ENCODE peak calls at places on chromosomes 6 and 20, in five cellular contexts. One of them, this sample, is unnamed.

GRCh38 chr6:166614171-166614583 is 12.9 kb downstream of the RPS6KA2 start:
- DNase-seq in left lung: no peak
- DNase-seq in stomach: no peak
- DNase-seq in mesothelial cell of epicardium: no peak
- DNase-seq in brain microvascular endothelial cell: no peak
- DNase-seq in this sample: no peak

GRCh38 chr6:48766349-48766748 is 655.4 kb upstream of the PTCHD4 start:
- DNase-seq in stomach: no peak
- DNase-seq in mesothelial cell of epicardium: no peak
- DNase-seq in left lung: no peak
- DNase-seq in brain microvascular endothelial cell: peak; percentile 62
- DNase-seq in this sample: no peak

GRCh38 chr20:35773154-35773751 is 1.4 kb downstream of the PHF20 start:
- DNase-seq in stomach: peak; percentile 54
- DNase-seq in mesothelial cell of epicardium: no peak
- DNase-seq in brain microvascular endothelial cell: peak; percentile 33
- DNase-seq in left lung: peak; percentile 55
- DNase-seq in this sample: no peak

GRCh38 chr6:170178561-170179477 is 112.1 kb downstream of the DLL1 start:
- DNase-seq in stomach: peak; percentile 93
- DNase-seq in brain microvascular endothelial cell: no peak
- DNase-seq in mesothelial cell of epicardium: peak; percentile 34
- DNase-seq in left lung: peak; percentile 28
- DNase-seq in this sample: no peak

GRCh38 chr20:63186528-63187316 is 29.2 kb downstream of the YTHDF1 start:
- DNase-seq in stomach: peak; percentile 40
- DNase-seq in mesothelial cell of epicardium: no peak
- DNase-seq in left lung: no peak
- DNase-seq in brain microvascular endothelial cell: no peak
- DNase-seq in this sample: no peak

GRCh38 chr6:54681987-54682386 is 164.6 kb upstream of the FAM83B start:
- DNase-seq in left lung: no peak
- DNase-seq in brain microvascular endothelial cell: peak; percentile 65
- DNase-seq in stomach: no peak
- DNase-seq in mesothelial cell of epicardium: no peak
- DNase-seq in this sample: no peak

GRCh38 chr6:87068804-87069203 is 26.1 kb downstream of the CGA start:
- DNase-seq in mesothelial cell of epicardium: no peak
- DNase-seq in stomach: no peak
- DNase-seq in left lung: no peak
- DNase-seq in brain microvascular endothelial cell: no peak
- DNase-seq in this sample: no peak

GRCh38 chr6:114007451-114007953 is 36.6 kb upstream of the HDAC2 start:
- DNase-seq in left lung: no peak
- DNase-seq in stomach: no peak
- DNase-seq in mesothelial cell of epicardium: no peak
- DNase-seq in brain microvascular endothelial cell: no peak
- DNase-seq in this sample: no peak

GRCh38 chr20:37053230-37053950 is 42.4 kb downstream of the RBL1 start:
- DNase-seq in mesothelial cell of epicardium: no peak
- DNase-seq in stomach: no peak
- DNase-seq in left lung: no peak
- DNase-seq in brain microvascular endothelial cell: peak; percentile 31
- DNase-seq in this sample: no peak

GRCh38 chr20:39871013-39871412 is 818.0 kb downstream of the MAFB start:
- DNase-seq in left lung: no peak
- DNase-seq in brain microvascular endothelial cell: no peak
- DNase-seq in stomach: no peak
- DNase-seq in mesothelial cell of epicardium: no peak
- DNase-seq in this sample: no peak

GRCh38 chr6:152636675-152637421 is at the start of gene SYNE1:
- DNase-seq in brain microvascular endothelial cell: no peak
- DNase-seq in mesothelial cell of epicardium: peak; percentile 51
- DNase-seq in stomach: peak; percentile 57
- DNase-seq in left lung: peak; percentile 58
- DNase-seq in this sample: no peak

GRCh38 chr6:41222513-41222912 is 5.6 kb upstream of the TREML4 start:
- DNase-seq in brain microvascular endothelial cell: no peak
- DNase-seq in left lung: no peak
- DNase-seq in stomach: no peak
- DNase-seq in mesothelial cell of epicardium: no peak
- DNase-seq in this sample: no peak

GRCh38 chr6:136550330-136551071 is at the start of gene MAP7:
- DNase-seq in mesothelial cell of epicardium: peak; percentile 84
- DNase-seq in brain microvascular endothelial cell: no peak
- DNase-seq in stomach: peak; percentile 94
- DNase-seq in left lung: peak; percentile 86
- DNase-seq in this sample: peak; percentile 29

GRCh38 chr20:40965671-40966070 is 63.0 kb upstream of the TOP1 start:
- DNase-seq in mesothelial cell of epicardium: no peak
- DNase-seq in brain microvascular endothelial cell: no peak
- DNase-seq in left lung: no peak
- DNase-seq in stomach: peak; percentile 3
- DNase-seq in this sample: no peak

GRCh38 chr20:37378785-37379598 is 33.1 kb downstream of the SRC start:
- DNase-seq in mesothelial cell of epicardium: no peak
- DNase-seq in stomach: peak; percentile 51
- DNase-seq in brain microvascular endothelial cell: peak; percentile 35
- DNase-seq in left lung: peak; percentile 37
- DNase-seq in this sample: no peak

GRCh38 chr20:728022-728944 is 40.0 kb downstream of the SLC52A3 start:
- DNase-seq in brain microvascular endothelial cell: peak; percentile 9
- DNase-seq in mesothelial cell of epicardium: peak; percentile 87
- DNase-seq in stomach: peak; percentile 60
- DNase-seq in left lung: peak; percentile 39
- DNase-seq in this sample: no peak

GRCh38 chr20:2865630-2866029 is 7.7 kb upstream of the PTPRA start:
- DNase-seq in stomach: no peak
- DNase-seq in mesothelial cell of epicardium: no peak
- DNase-seq in brain microvascular endothelial cell: no peak
- DNase-seq in left lung: no peak
- DNase-seq in this sample: no peak

GRCh38 chr6:116210750-116211425 is 43.0 kb downstream of the TSPYL4 start:
- DNase-seq in stomach: no peak
- DNase-seq in brain microvascular endothelial cell: peak; percentile 55
- DNase-seq in mesothelial cell of epicardium: no peak
- DNase-seq in left lung: peak; percentile 42
- DNase-seq in this sample: no peak

GRCh38 chr20:58224974-58225373 is 3.5 kb downstream of the ANKRD60 start:
- DNase-seq in mesothelial cell of epicardium: no peak
- DNase-seq in left lung: no peak
- DNase-seq in brain microvascular endothelial cell: no peak
- DNase-seq in stomach: no peak
- DNase-seq in this sample: no peak

GRCh38 chr20:56953055-56953586 is 313.3 kb downstream of the BMP7 start:
- DNase-seq in stomach: no peak
- DNase-seq in mesothelial cell of epicardium: no peak
- DNase-seq in brain microvascular endothelial cell: no peak
- DNase-seq in left lung: no peak
- DNase-seq in this sample: no peak

GRCh38 chr20:17966432-17967312 is 1.9 kb downstream of the SNX5 start:
- DNase-seq in stomach: no peak
- DNase-seq in mesothelial cell of epicardium: no peak
- DNase-seq in left lung: no peak
- DNase-seq in brain microvascular endothelial cell: peak; percentile 25
- DNase-seq in this sample: no peak

GRCh38 chr20:24955045-24955444 is 6.0 kb downstream of the CST7 start:
- DNase-seq in mesothelial cell of epicardium: no peak
- DNase-seq in left lung: no peak
- DNase-seq in stomach: peak; percentile 20
- DNase-seq in brain microvascular endothelial cell: no peak
- DNase-seq in this sample: no peak

GRCh38 chr20:6832811-6833210 is 65.3 kb downstream of the BMP2 start:
- DNase-seq in stomach: no peak
- DNase-seq in brain microvascular endothelial cell: no peak
- DNase-seq in left lung: no peak
- DNase-seq in mesothelial cell of epicardium: no peak
- DNase-seq in this sample: no peak

GRCh38 chr20:6831461-6831860 is 64.0 kb downstream of the BMP2 start:
- DNase-seq in left lung: no peak
- DNase-seq in mesothelial cell of epicardium: no peak
- DNase-seq in stomach: no peak
- DNase-seq in brain microvascular endothelial cell: no peak
- DNase-seq in this sample: no peak

GRCh38 chr20:6828794-6829423 is 61.4 kb downstream of the BMP2 start:
- DNase-seq in left lung: peak; percentile 43
- DNase-seq in brain microvascular endothelial cell: peak; percentile 68
- DNase-seq in stomach: peak; percentile 78
- DNase-seq in mesothelial cell of epicardium: peak; percentile 65
- DNase-seq in this sample: peak; percentile 85

GRCh38 chr20:6827472-6827871 is 60.0 kb downstream of the BMP2 start:
- DNase-seq in brain microvascular endothelial cell: no peak
- DNase-seq in left lung: no peak
- DNase-seq in stomach: no peak
- DNase-seq in mesothelial cell of epicardium: no peak
- DNase-seq in this sample: no peak

GRCh38 chr20:6829510-6830116 is 62.1 kb downstream of the BMP2 start:
- DNase-seq in stomach: no peak
- DNase-seq in mesothelial cell of epicardium: no peak
- DNase-seq in brain microvascular endothelial cell: no peak
- DNase-seq in left lung: no peak
- DNase-seq in this sample: no peak
- TF ChIP-seq CTCF in stomach: no peak
- TF ChIP-seq CTCF in mesothelial cell of epicardium: no peak
- TF ChIP-seq CTCF in brain microvascular endothelial cell: peak; percentile 65
- TF ChIP-seq CTCF in left lung: no peak
- TF ChIP-seq CTCF in this sample: no peak

DNA sequence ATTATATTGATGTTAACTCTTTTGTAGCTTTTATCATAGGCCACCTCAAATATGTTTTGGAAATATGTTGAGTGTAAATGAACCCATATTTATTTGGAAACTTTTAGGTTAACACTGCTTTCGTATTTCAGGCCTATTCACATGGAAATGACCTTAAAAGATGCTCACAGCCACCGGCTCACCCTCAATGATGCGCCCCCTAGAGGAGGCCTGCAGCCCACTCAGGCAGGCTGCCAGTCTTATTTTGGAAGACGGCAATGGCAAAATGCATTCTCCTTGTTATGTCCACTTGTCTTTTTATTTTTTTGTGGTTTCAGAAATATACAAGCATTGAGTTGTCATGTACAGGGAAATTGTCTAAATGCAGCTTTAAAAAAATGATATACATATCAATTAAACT is 869.7 kb downstream of the PHF3 start:
- DNase-seq in brain microvascular endothelial cell: no peak
- DNase-seq in mesothelial cell of epicardium: peak; percentile 37
- DNase-seq in stomach: no peak
- DNase-seq in left lung: no peak
- DNase-seq in this sample: no peak
- TF ChIP-seq CTCF in brain microvascular endothelial cell: peak; percentile 68
- TF ChIP-seq CTCF in mesothelial cell of epicardium: peak; percentile 33
- TF ChIP-seq CTCF in stomach: no peak
- TF ChIP-seq CTCF in left lung: no peak
- TF ChIP-seq CTCF in this sample: no peak

DNA sequence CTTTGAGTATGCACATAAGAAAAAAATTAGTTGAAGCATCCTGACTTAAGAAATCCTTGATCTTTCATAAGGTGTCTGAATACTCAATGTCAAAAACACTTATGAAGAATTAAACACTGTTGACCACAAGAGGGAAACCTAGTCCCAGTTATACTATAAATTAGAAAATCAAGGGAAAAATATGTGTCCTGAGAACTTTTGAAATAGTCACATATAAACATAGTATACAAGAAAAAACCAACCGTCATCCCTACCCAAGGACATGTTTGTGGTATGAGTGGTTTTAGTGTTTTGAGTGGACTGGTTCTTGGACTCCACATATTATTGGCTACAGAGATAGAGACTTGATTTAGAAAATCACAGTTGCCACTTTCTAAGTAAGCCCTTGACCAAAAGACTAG is 7.6 kb upstream of the HLA-DRA start:
- DNase-seq in left lung: no peak
- DNase-seq in mesothelial cell of epicardium: no peak
- DNase-seq in brain microvascular endothelial cell: no peak
- DNase-seq in stomach: no peak
- DNase-seq in this sample: no peak
- TF ChIP-seq CTCF in left lung: no peak
- TF ChIP-seq CTCF in mesothelial cell of epicardium: peak; percentile 76
- TF ChIP-seq CTCF in brain microvascular endothelial cell: peak; percentile 16
- TF ChIP-seq CTCF in stomach: no peak
- TF ChIP-seq CTCF in this sample: no peak

GRCh38 chr6:162119349-162119748 is 608.2 kb downstream of the PRKN start:
- DNase-seq in left lung: peak; percentile 44
- DNase-seq in mesothelial cell of epicardium: no peak
- DNase-seq in stomach: no peak
- DNase-seq in brain microvascular endothelial cell: peak; percentile 56
- DNase-seq in this sample: no peak
- TF ChIP-seq CTCF in left lung: no peak
- TF ChIP-seq CTCF in mesothelial cell of epicardium: no peak
- TF ChIP-seq CTCF in stomach: no peak
- TF ChIP-seq CTCF in brain microvascular endothelial cell: peak; percentile 45
- TF ChIP-seq CTCF in this sample: no peak

GRCh38 chr6:139336488-139336887 is 38.0 kb downstream of the CITED2 start:
- DNase-seq in mesothelial cell of epicardium: no peak
- DNase-seq in brain microvascular endothelial cell: no peak
- DNase-seq in stomach: peak; percentile 50
- DNase-seq in left lung: peak; percentile 46
- DNase-seq in this sample: peak; percentile 33
- TF ChIP-seq CTCF in mesothelial cell of epicardium: no peak
- TF ChIP-seq CTCF in brain microvascular endothelial cell: no peak
- TF ChIP-seq CTCF in stomach: no peak
- TF ChIP-seq CTCF in left lung: no peak
- TF ChIP-seq CTCF in this sample: no peak

GRCh38 chr20:7031222-7031621 is 263.7 kb downstream of the BMP2 start:
- DNase-seq in left lung: no peak
- DNase-seq in mesothelial cell of epicardium: no peak
- DNase-seq in stomach: no peak
- DNase-seq in brain microvascular endothelial cell: no peak
- DNase-seq in this sample: no peak
- TF ChIP-seq CTCF in left lung: no peak
- TF ChIP-seq CTCF in mesothelial cell of epicardium: no peak
- TF ChIP-seq CTCF in stomach: no peak
- TF ChIP-seq CTCF in brain microvascular endothelial cell: peak; percentile 38
- TF ChIP-seq CTCF in this sample: no peak